ENCODE peak calls at places on chromosomes 7 and 10, in four cellular contexts. D is astrocyte of the spinal cord, X is HFF-Myc, H is epithelial cell of esophagus. B is an unnamed sample.

GRCh38 chr10:35398355-35398754 is 62.0 kb downstream of the CCNY start:
- DNase-seq in X (no peak), D (no peak), H (no peak), B (no peak)

GRCh38 chr7:67918158-67918557 is 921.5 kb downstream of the TYW1 start:
- DNase-seq in H (no peak), X (no peak), D (no peak), B (no peak)

GRCh38 chr10:121947931-121948330 is 20.1 kb upstream of the ATE1 start:
- DNase-seq in D (peak), X (no peak), H (peak), B (no peak)

GRCh38 chr10:44240766-44241165 is 144.1 kb downstream of the CXCL12 start:
- DNase-seq in X (no peak), D (no peak), H (no peak), B (no peak)

GRCh38 chr10:21927601-21928000 is 75.9 kb downstream of the DNAJC1 start:
- DNase-seq in D (peak), H (peak), X (no peak), B (no peak)

GRCh38 chr7:155961241-155962190 is 149.3 kb upstream of the SHH start:
- DNase-seq in X (no peak), H (peak), D (peak), B (no peak)

GRCh38 chr10:62934258-62934657 is 118.1 kb upstream of the EGR2 start:
- DNase-seq in H (peak), X (no peak), D (no peak), B (no peak)

GRCh38 chr10:22453320-22453719 is 108.0 kb downstream of the SPAG6 start:
- DNase-seq in H (no peak), D (no peak), X (no peak), B (no peak)

GRCh38 chr7:77626515-77627306 is 69.5 kb upstream of the RSBN1L start:
- DNase-seq in H (no peak), X (no peak), D (no peak), B (no peak)

GRCh38 chr7:110841840-110842579 is 248.9 kb upstream of the LRRN3 start:
- DNase-seq in H (no peak), X (no peak), D (no peak), B (no peak)

GRCh38 chr10:29949411-29950011 is 109.9 kb downstream of the JCAD start:
- DNase-seq in H (peak), X (peak), D (peak), B (no peak)

GRCh38 chr10:24824124-24824523 is 100.4 kb upstream of the ARHGAP21 start:
- DNase-seq in D (no peak), X (no peak), H (peak), B (no peak)

GRCh38 chr7:23898619-23899018 is 188.6 kb downstream of the STK31 start:
- DNase-seq in D (no peak), H (no peak), X (no peak), B (no peak)

GRCh38 chr10:4028027-4028471 is 243.0 kb upstream of the KLF6 start:
- DNase-seq in X (no peak), D (no peak), H (no peak), B (no peak)

GRCh38 chr7:25615005-25615404 is 386.7 kb upstream of the NPVF start:
- DNase-seq in H (no peak), D (no peak), X (no peak), B (no peak)

GRCh38 chr10:47116445-47116844 is 183.6 kb upstream of the GDF10 start:
- DNase-seq in H (no peak), X (no peak), D (no peak), B (no peak)

GRCh38 chr7:125358551-125359167 is 429.0 kb upstream of the POT1 start:
- DNase-seq in H (no peak), D (no peak), X (no peak), B (no peak)

GRCh38 chr10:59831658-59832503 is 74.5 kb downstream of the CCDC6 start:
- DNase-seq in H (peak), D (no peak), X (no peak), B (no peak)

GRCh38 chr10:91880310-91880709 is 29.0 kb downstream of the FGFBP3 start:
- DNase-seq in D (no peak), X (peak), H (peak), B (no peak)

GRCh38 chr7:519429-519973 is at the start of gene PDGFA:
- DNase-seq in D (no peak), H (peak), X (no peak), B (no peak)

GRCh38 chr10:114995468-114995867 is 57.5 kb downstream of the TRUB1 start:
- DNase-seq in D (peak), H (no peak), X (no peak), B (no peak)

GRCh38 chr10:79266543-79267312 is 80.5 kb upstream of the PPIF start:
- DNase-seq in X (peak), H (peak), D (peak), B (peak)

GRCh38 chr7:22094413-22095304 is 149.0 kb upstream of the CDCA7L start:
- DNase-seq in D (no peak), H (no peak), X (peak), B (no peak)

GRCh38 chr10:96339956-96340904 is 18.6 kb downstream of the OPALIN start:
- DNase-seq in H (peak), D (peak), X (peak), B (no peak)

GRCh38 chr10:44946201-44946600 is 13.4 kb upstream of the RASSF4 start:
- DNase-seq in H (peak), D (no peak), X (no peak), B (no peak)

GRCh38 chr10:131820626-131821025 is 80.2 kb upstream of the PPP2R2D start:
- DNase-seq in X (no peak), D (no peak), H (no peak), B (no peak)

GRCh38 chr7:98232276-98232585 is 19.8 kb downstream of the TECPR1 start:
- DNase-seq in X (no peak), H (no peak), D (no peak), B (no peak)

GRCh38 chr7:134744569-134744968 is 34.9 kb upstream of the CALD1 start:
- DNase-seq in H (no peak), X (no peak), D (no peak), B (no peak)

GRCh38 chr10:57579926-57580325 is 687.8 kb downstream of the IPMK start:
- DNase-seq in D (peak), H (peak), X (peak), B (no peak)

GRCh38 chr10:4181075-4181474 is 396.1 kb upstream of the KLF6 start:
- DNase-seq in X (no peak), D (no peak), H (no peak), B (no peak)

DNA sequence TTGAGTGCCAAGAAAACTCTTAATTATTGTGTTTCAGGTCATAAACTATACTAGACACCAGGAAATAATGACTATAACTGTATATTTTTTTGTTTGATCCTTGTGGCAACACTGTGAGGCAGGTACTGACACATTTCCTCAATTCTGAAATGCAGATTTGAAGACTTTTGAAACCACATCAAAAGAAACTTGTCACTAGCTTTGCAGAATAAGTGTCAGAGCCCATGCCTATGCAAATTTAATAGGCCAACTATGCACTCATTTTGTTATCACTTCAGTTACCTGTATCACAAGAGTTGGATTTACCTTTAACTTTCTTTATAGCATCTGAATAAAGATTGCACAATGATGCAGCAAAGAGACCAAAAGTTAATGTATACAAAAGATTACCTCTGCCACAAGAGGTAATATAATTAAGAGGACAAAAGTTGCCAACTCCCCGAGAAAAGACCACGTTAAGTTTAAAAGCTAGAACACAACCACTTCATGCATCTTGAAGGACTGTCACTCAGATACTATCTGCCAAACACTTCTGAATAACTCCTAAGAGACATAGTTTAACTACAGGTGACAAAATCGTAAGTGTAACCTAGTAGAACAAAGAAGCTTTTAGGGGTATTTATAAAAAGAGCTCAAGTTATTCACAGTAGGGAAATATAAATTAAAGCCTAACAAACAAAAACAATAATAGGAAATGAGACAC is 80.5 kb downstream of the ELAPOR2 start:
- DNase-seq in X (no peak), H (no peak), D (no peak), B (peak)
- H3K4me3 ChIP-seq in X (no peak), H (no peak), D (no peak), B (no peak)

DNA sequence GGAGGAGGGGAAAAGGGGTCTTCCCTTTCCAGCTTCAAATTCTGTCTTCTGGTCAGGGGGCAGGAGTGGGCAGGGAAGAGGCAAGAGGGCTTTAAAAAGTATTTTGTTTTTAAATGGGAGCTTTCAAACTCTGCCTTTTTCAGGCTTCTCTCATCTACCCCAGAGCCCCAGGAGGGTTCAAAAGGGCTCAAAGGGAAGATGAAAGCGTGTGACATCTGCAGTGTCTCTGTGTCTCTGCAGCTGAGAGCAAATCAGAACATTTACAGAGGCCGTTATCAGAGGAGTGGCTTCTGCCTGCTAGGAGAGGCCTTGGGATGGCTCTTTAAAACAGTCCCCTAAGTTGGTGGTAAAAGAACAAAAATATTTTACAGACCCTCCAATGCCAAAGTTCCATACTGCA is 30.3 kb downstream of the TRIM8 start:
- DNase-seq in D (no peak), H (no peak), X (no peak), B (no peak)
- H3K4me3 ChIP-seq in D (no peak), H (no peak), X (no peak), B (no peak)

GRCh38 chr10:127194598-127194997 is 1.8 kb downstream of the INSYN2A start:
- DNase-seq in D (no peak), X (no peak), H (no peak), B (no peak)
- H3K4me3 ChIP-seq in D (no peak), X (no peak), H (no peak), B (no peak)

GRCh38 chr10:652226-652625 is 37.2 kb downstream of the DIP2C start:
- DNase-seq in D (no peak), X (no peak), H (no peak), B (no peak)

GRCh38 chr10:650691-651615 is 38.5 kb downstream of the DIP2C start:
- DNase-seq in D (no peak), X (no peak), H (no peak), B (no peak)

GRCh38 chr10:649798-650690 is 39.4 kb downstream of the DIP2C start:
- DNase-seq in X (no peak), D (no peak), H (no peak), B (no peak)

GRCh38 chr10:651700-652099 is 37.8 kb downstream of the DIP2C start:
- DNase-seq in H (no peak), D (no peak), X (no peak), B (no peak)

GRCh38 chr10:649445-649797 is 40.0 kb downstream of the DIP2C start:
- DNase-seq in X (no peak), D (no peak), H (no peak), B (no peak)
- H3K4me3 ChIP-seq in X (no peak), D (no peak), H (no peak), B (no peak)

GRCh38 chr10:7479861-7480598 is 69.2 kb upstream of the SFMBT2 start:
- DNase-seq in X (no peak), H (no peak), D (no peak), B (no peak)

GRCh38 chr10:7481382-7481765 is 70.5 kb upstream of the SFMBT2 start:
- DNase-seq in X (no peak), H (no peak), D (no peak), B (no peak)

GRCh38 chr10:7478727-7479457 is 68.1 kb upstream of the SFMBT2 start:
- DNase-seq in X (no peak), H (no peak), D (no peak), B (no peak)

GRCh38 chr10:7482992-7483391 is 72.2 kb upstream of the SFMBT2 start:
- DNase-seq in D (no peak), H (no peak), X (no peak), B (no peak)

DNA sequence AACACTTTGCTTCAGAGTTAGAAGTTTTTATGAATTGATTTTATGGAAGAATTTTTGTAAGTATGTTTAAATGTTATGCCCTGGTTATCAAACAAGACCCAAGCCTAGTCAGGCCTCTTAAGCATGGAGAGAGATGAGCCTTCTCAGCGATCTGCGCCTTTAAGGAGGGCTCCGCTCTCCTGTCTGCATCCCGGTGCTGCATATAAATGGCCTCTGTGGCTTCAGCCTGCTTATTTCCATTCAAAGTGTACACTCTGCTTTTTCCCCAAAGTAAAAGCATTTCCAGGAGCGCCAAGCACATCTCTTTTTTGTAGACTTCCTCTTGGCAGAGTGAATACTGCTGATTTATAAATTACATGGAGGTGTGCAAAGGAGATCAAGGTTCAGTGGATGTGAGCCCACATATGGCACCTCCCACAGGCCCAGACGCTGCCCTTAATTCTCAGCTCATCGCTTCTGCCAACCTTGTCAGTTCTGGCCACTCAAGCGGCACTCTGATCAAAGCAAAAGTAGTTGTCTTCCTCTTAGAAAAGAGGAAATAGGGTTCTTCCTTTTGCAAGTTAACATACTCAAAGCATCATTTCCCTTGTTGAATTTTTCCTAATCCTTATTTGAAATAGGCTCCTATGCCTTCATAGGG is 70.0 kb upstream of the SFMBT2 start:
- DNase-seq in H (no peak), X (no peak), D (no peak), B (peak)
- H3K4me3 ChIP-seq in H (no peak), X (no peak), D (no peak), B (no peak)

B was measured in GM06990.